ENCODE peak calls at places on chromosomes 4 and X, in seven cellular contexts. One of them, this sample, is unnamed.

GRCh38 chr4:79688696-79689095 is 280.7 kb upstream of the GK2 start:
- DNase-seq in activated CD4-positive, alpha-beta T cell treated with anti-CD3 and anti-CD28 coated beads, Interleukin-2, amount 50 U/mL, for 24 hours: no peak
- DNase-seq in ELR: no peak
- DNase-seq in heart right ventricle: no peak
- DNase-seq in body of pancreas: no peak
- DNase-seq in stimulated activated CD4-positive, alpha-beta T cell treated with anti-CD3 and anti-CD28 coated beads, Interleukin-4, amount 100 ng/mL, for 24 hours: no peak
- DNase-seq in brain microvascular endothelial cell: no peak
- DNase-seq in this sample: no peak

GRCh38 chr4:190014771-190015537 is 12.1 kb downstream of the FRG2 start:
- DNase-seq in activated CD4-positive, alpha-beta T cell treated with anti-CD3 and anti-CD28 coated beads, Interleukin-2, amount 50 U/mL, for 24 hours: no peak
- DNase-seq in ELR: no peak
- DNase-seq in heart right ventricle: no peak
- DNase-seq in body of pancreas: no peak
- DNase-seq in stimulated activated CD4-positive, alpha-beta T cell treated with anti-CD3 and anti-CD28 coated beads, Interleukin-4, amount 100 ng/mL, for 24 hours: no peak
- DNase-seq in brain microvascular endothelial cell: no peak
- DNase-seq in this sample: no peak

GRCh38 chr4:78058591-78059523 is 1.7 kb downstream of the FRAS1 start:
- DNase-seq in activated CD4-positive, alpha-beta T cell treated with anti-CD3 and anti-CD28 coated beads, Interleukin-2, amount 50 U/mL, for 24 hours: no peak
- DNase-seq in ELR: peak
- DNase-seq in heart right ventricle: peak
- DNase-seq in body of pancreas: peak
- DNase-seq in stimulated activated CD4-positive, alpha-beta T cell treated with anti-CD3 and anti-CD28 coated beads, Interleukin-4, amount 100 ng/mL, for 24 hours: no peak
- DNase-seq in brain microvascular endothelial cell: peak
- DNase-seq in this sample: peak

GRCh38 chr4:87865960-87866598 is 33.3 kb downstream of the MEPE start:
- DNase-seq in activated CD4-positive, alpha-beta T cell treated with anti-CD3 and anti-CD28 coated beads, Interleukin-2, amount 50 U/mL, for 24 hours: no peak
- DNase-seq in ELR: peak
- DNase-seq in heart right ventricle: no peak
- DNase-seq in body of pancreas: no peak
- DNase-seq in stimulated activated CD4-positive, alpha-beta T cell treated with anti-CD3 and anti-CD28 coated beads, Interleukin-4, amount 100 ng/mL, for 24 hours: no peak
- DNase-seq in brain microvascular endothelial cell: peak
- DNase-seq in this sample: no peak

GRCh38 chr4:5192678-5193077 is 141.4 kb downstream of the STK32B start:
- DNase-seq in activated CD4-positive, alpha-beta T cell treated with anti-CD3 and anti-CD28 coated beads, Interleukin-2, amount 50 U/mL, for 24 hours: no peak
- DNase-seq in ELR: no peak
- DNase-seq in heart right ventricle: no peak
- DNase-seq in body of pancreas: no peak
- DNase-seq in stimulated activated CD4-positive, alpha-beta T cell treated with anti-CD3 and anti-CD28 coated beads, Interleukin-4, amount 100 ng/mL, for 24 hours: no peak
- DNase-seq in brain microvascular endothelial cell: no peak
- DNase-seq in this sample: no peak

GRCh38 chr4:146458594-146458993 is 63.1 kb downstream of the SLC10A7 start:
- DNase-seq in activated CD4-positive, alpha-beta T cell treated with anti-CD3 and anti-CD28 coated beads, Interleukin-2, amount 50 U/mL, for 24 hours: peak
- DNase-seq in ELR: no peak
- DNase-seq in heart right ventricle: no peak
- DNase-seq in body of pancreas: no peak
- DNase-seq in stimulated activated CD4-positive, alpha-beta T cell treated with anti-CD3 and anti-CD28 coated beads, Interleukin-4, amount 100 ng/mL, for 24 hours: peak
- DNase-seq in brain microvascular endothelial cell: no peak
- DNase-seq in this sample: no peak

GRCh38 chr4:148834804-148835598 is 392.8 kb upstream of the NR3C2 start:
- DNase-seq in activated CD4-positive, alpha-beta T cell treated with anti-CD3 and anti-CD28 coated beads, Interleukin-2, amount 50 U/mL, for 24 hours: no peak
- DNase-seq in ELR: peak
- DNase-seq in heart right ventricle: no peak
- DNase-seq in body of pancreas: no peak
- DNase-seq in stimulated activated CD4-positive, alpha-beta T cell treated with anti-CD3 and anti-CD28 coated beads, Interleukin-4, amount 100 ng/mL, for 24 hours: no peak
- DNase-seq in brain microvascular endothelial cell: no peak
- DNase-seq in this sample: no peak

GRCh38 chr4:55143858-55144257 is 18.5 kb upstream of the KDR start:
- DNase-seq in activated CD4-positive, alpha-beta T cell treated with anti-CD3 and anti-CD28 coated beads, Interleukin-2, amount 50 U/mL, for 24 hours: no peak
- DNase-seq in ELR: no peak
- DNase-seq in heart right ventricle: no peak
- DNase-seq in body of pancreas: no peak
- DNase-seq in stimulated activated CD4-positive, alpha-beta T cell treated with anti-CD3 and anti-CD28 coated beads, Interleukin-4, amount 100 ng/mL, for 24 hours: no peak
- DNase-seq in brain microvascular endothelial cell: no peak
- DNase-seq in this sample: no peak

GRCh38 chr4:78864405-78865024 is 74.7 kb downstream of the PAQR3 start:
- DNase-seq in activated CD4-positive, alpha-beta T cell treated with anti-CD3 and anti-CD28 coated beads, Interleukin-2, amount 50 U/mL, for 24 hours: peak
- DNase-seq in ELR: peak
- DNase-seq in heart right ventricle: peak
- DNase-seq in body of pancreas: peak
- DNase-seq in stimulated activated CD4-positive, alpha-beta T cell treated with anti-CD3 and anti-CD28 coated beads, Interleukin-4, amount 100 ng/mL, for 24 hours: peak
- DNase-seq in brain microvascular endothelial cell: peak
- DNase-seq in this sample: peak

GRCh38 chrX:40323977-40324376 is 226.2 kb upstream of the BCOR start:
- DNase-seq in activated CD4-positive, alpha-beta T cell treated with anti-CD3 and anti-CD28 coated beads, Interleukin-2, amount 50 U/mL, for 24 hours: no peak
- DNase-seq in ELR: no peak
- DNase-seq in heart right ventricle: no peak
- DNase-seq in body of pancreas: no peak
- DNase-seq in stimulated activated CD4-positive, alpha-beta T cell treated with anti-CD3 and anti-CD28 coated beads, Interleukin-4, amount 100 ng/mL, for 24 hours: no peak
- DNase-seq in brain microvascular endothelial cell: no peak
- DNase-seq in this sample: no peak

GRCh38 chrX:41588271-41588670 is 100.5 kb upstream of the GPR34 start:
- DNase-seq in activated CD4-positive, alpha-beta T cell treated with anti-CD3 and anti-CD28 coated beads, Interleukin-2, amount 50 U/mL, for 24 hours: no peak
- DNase-seq in ELR: no peak
- DNase-seq in heart right ventricle: no peak
- DNase-seq in body of pancreas: no peak
- DNase-seq in stimulated activated CD4-positive, alpha-beta T cell treated with anti-CD3 and anti-CD28 coated beads, Interleukin-4, amount 100 ng/mL, for 24 hours: no peak
- DNase-seq in brain microvascular endothelial cell: peak
- DNase-seq in this sample: no peak

GRCh38 chrX:18668468-18668867 is 3.4 kb downstream of the RS1 start:
- DNase-seq in activated CD4-positive, alpha-beta T cell treated with anti-CD3 and anti-CD28 coated beads, Interleukin-2, amount 50 U/mL, for 24 hours: no peak
- DNase-seq in ELR: no peak
- DNase-seq in heart right ventricle: no peak
- DNase-seq in body of pancreas: no peak
- DNase-seq in stimulated activated CD4-positive, alpha-beta T cell treated with anti-CD3 and anti-CD28 coated beads, Interleukin-4, amount 100 ng/mL, for 24 hours: no peak
- DNase-seq in brain microvascular endothelial cell: no peak
- DNase-seq in this sample: peak

GRCh38 chrX:153816821-153817220 is 13.5 kb downstream of the PDZD4 start:
- DNase-seq in activated CD4-positive, alpha-beta T cell treated with anti-CD3 and anti-CD28 coated beads, Interleukin-2, amount 50 U/mL, for 24 hours: no peak
- DNase-seq in ELR: no peak
- DNase-seq in heart right ventricle: no peak
- DNase-seq in body of pancreas: peak
- DNase-seq in stimulated activated CD4-positive, alpha-beta T cell treated with anti-CD3 and anti-CD28 coated beads, Interleukin-4, amount 100 ng/mL, for 24 hours: peak
- DNase-seq in brain microvascular endothelial cell: no peak
- DNase-seq in this sample: no peak

GRCh38 chr4:72314869-72315268 is 254.2 kb downstream of the ADAMTS3 start:
- DNase-seq in activated CD4-positive, alpha-beta T cell treated with anti-CD3 and anti-CD28 coated beads, Interleukin-2, amount 50 U/mL, for 24 hours: no peak
- DNase-seq in ELR: peak
- DNase-seq in heart right ventricle: peak
- DNase-seq in body of pancreas: peak
- DNase-seq in stimulated activated CD4-positive, alpha-beta T cell treated with anti-CD3 and anti-CD28 coated beads, Interleukin-4, amount 100 ng/mL, for 24 hours: no peak
- DNase-seq in brain microvascular endothelial cell: peak
- DNase-seq in this sample: no peak

GRCh38 chr4:7539659-7540058 is 104.9 kb upstream of the PSAPL1 start:
- DNase-seq in activated CD4-positive, alpha-beta T cell treated with anti-CD3 and anti-CD28 coated beads, Interleukin-2, amount 50 U/mL, for 24 hours: peak
- DNase-seq in ELR: peak
- DNase-seq in heart right ventricle: no peak
- DNase-seq in body of pancreas: no peak
- DNase-seq in stimulated activated CD4-positive, alpha-beta T cell treated with anti-CD3 and anti-CD28 coated beads, Interleukin-4, amount 100 ng/mL, for 24 hours: peak
- DNase-seq in brain microvascular endothelial cell: peak
- DNase-seq in this sample: no peak

GRCh38 chr4:153112071-153112460 is 92.2 kb upstream of the TRIM2 start:
- DNase-seq in activated CD4-positive, alpha-beta T cell treated with anti-CD3 and anti-CD28 coated beads, Interleukin-2, amount 50 U/mL, for 24 hours: peak
- DNase-seq in ELR: no peak
- DNase-seq in heart right ventricle: no peak
- DNase-seq in body of pancreas: no peak
- DNase-seq in stimulated activated CD4-positive, alpha-beta T cell treated with anti-CD3 and anti-CD28 coated beads, Interleukin-4, amount 100 ng/mL, for 24 hours: peak
- DNase-seq in brain microvascular endothelial cell: no peak
- DNase-seq in this sample: no peak

GRCh38 chrX:149512225-149512885 is 7.2 kb upstream of the IDS start:
- DNase-seq in activated CD4-positive, alpha-beta T cell treated with anti-CD3 and anti-CD28 coated beads, Interleukin-2, amount 50 U/mL, for 24 hours: peak
- DNase-seq in ELR: peak
- DNase-seq in heart right ventricle: peak
- DNase-seq in body of pancreas: peak
- DNase-seq in stimulated activated CD4-positive, alpha-beta T cell treated with anti-CD3 and anti-CD28 coated beads, Interleukin-4, amount 100 ng/mL, for 24 hours: peak
- DNase-seq in brain microvascular endothelial cell: peak
- DNase-seq in this sample: peak

GRCh38 chr4:25065451-25065850 is 34.7 kb upstream of the LGI2 start:
- DNase-seq in activated CD4-positive, alpha-beta T cell treated with anti-CD3 and anti-CD28 coated beads, Interleukin-2, amount 50 U/mL, for 24 hours: no peak
- DNase-seq in ELR: no peak
- DNase-seq in heart right ventricle: no peak
- DNase-seq in body of pancreas: no peak
- DNase-seq in stimulated activated CD4-positive, alpha-beta T cell treated with anti-CD3 and anti-CD28 coated beads, Interleukin-4, amount 100 ng/mL, for 24 hours: no peak
- DNase-seq in brain microvascular endothelial cell: no peak
- DNase-seq in this sample: no peak

GRCh38 chrX:9897761-9898161 is 69.4 kb upstream of the CLDN34 start:
- DNase-seq in activated CD4-positive, alpha-beta T cell treated with anti-CD3 and anti-CD28 coated beads, Interleukin-2, amount 50 U/mL, for 24 hours: no peak
- DNase-seq in ELR: peak
- DNase-seq in heart right ventricle: no peak
- DNase-seq in body of pancreas: no peak
- DNase-seq in stimulated activated CD4-positive, alpha-beta T cell treated with anti-CD3 and anti-CD28 coated beads, Interleukin-4, amount 100 ng/mL, for 24 hours: no peak
- DNase-seq in brain microvascular endothelial cell: peak
- DNase-seq in this sample: no peak